ENCODE peak calls at places on chromosomes 5 and 9, in five cellular contexts. X, P, D, F and W are unnamed samples.

GRCh38 chr9:115946530-115946929 is 207.1 kb upstream of the PAPPA start:
- DNase-seq in D (peak), P (no peak), F (peak), X (no peak), W (no peak)

GRCh38 chr5:173730610-173731302 is 114.3 kb upstream of the BOD1 start:
- DNase-seq in X (no peak), P (no peak), D (no peak), F (no peak), W (no peak)

GRCh38 chr5:88251048-88251711 is 17.5 kb downstream of the TMEM161B start:
- DNase-seq in X (no peak), D (no peak), P (no peak), F (peak), W (no peak)

GRCh38 chr5:1667648-1668140 is 131.9 kb downstream of the MRPL36 start:
- DNase-seq in D (no peak), F (no peak), P (peak), X (peak), W (no peak)

GRCh38 chr5:392431-392988 is 50.5 kb upstream of the EXOC3 start:
- DNase-seq in D (no peak), F (no peak), X (peak), P (peak), W (no peak)

GRCh38 chr9:127876764-127877562 is 512 bp downstream of the AK1 start:
- DNase-seq in P (no peak), F (no peak), X (no peak), D (no peak), W (no peak)

GRCh38 chr5:61999371-61999770 is 306.6 kb upstream of the KIF2A start:
- DNase-seq in P (no peak), D (peak), F (no peak), X (no peak), W (no peak)

GRCh38 chr5:129063483-129064136 is 30.9 kb upstream of the ISOC1 start:
- DNase-seq in X (no peak), F (no peak), P (no peak), D (peak), W (no peak)

GRCh38 chr5:179798144-179798770 is 4.5 kb downstream of the LTC4S start:
- DNase-seq in P (no peak), F (no peak), D (no peak), X (peak), W (no peak)

DNA sequence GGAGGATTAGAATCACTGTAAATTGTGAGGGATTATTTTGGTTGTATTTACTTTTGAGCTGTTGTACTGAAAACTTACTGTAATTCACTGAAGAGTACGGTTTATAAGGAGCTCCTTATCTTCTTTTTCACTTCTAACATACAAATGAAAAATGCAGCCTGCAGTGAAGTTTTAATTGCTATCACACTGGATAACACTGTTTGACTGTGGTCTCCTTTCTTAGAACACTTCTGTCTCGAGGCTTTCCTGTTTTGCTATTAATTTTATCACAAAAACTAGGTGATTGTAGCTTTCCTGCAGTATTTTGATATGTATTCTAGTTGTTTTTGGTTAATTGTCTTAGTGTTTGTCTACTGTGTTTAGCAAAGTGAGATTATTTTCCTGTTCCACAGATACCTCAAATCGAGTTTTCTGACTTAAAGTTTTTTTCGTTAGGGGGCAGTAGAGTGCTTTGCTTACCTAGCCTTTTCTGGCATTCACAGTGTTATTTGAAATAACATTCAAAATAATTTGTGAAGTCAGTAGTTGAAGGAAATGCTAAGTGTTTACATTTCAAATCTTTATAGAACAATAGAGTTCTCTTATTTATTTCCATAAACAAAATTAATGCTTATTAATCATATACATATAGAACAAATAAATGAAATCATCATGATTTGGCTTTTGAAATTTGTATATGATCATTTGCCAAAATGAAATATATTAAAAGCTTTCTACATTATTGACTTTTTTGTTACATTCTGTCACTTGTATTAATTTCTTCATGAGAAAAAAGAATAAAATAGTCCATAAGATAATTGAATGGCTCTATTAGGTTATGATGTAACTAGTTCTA is 52.9 kb downstream of the COMMD10 start:
- DNase-seq in F (peak), X (peak), P (no peak), D (peak), W (peak)
- TF ChIP-seq CTCF in F (peak), X (peak), P (peak), D (peak), W (peak)

GRCh38 chr5:111689576-111689975 is 67.4 kb downstream of the NREP start:
- DNase-seq in P (no peak), D (no peak), F (no peak), X (no peak), W (no peak)

GRCh38 chr5:111680737-111681413 is 76.1 kb downstream of the NREP start:
- DNase-seq in D (peak), F (peak), X (no peak), P (no peak), W (no peak)

GRCh38 chr5:111681414-111681790 is 75.6 kb downstream of the NREP start:
- DNase-seq in X (no peak), P (no peak), D (no peak), F (peak), W (no peak)

GRCh38 chr5:111681791-111682190 is 75.2 kb downstream of the NREP start:
- DNase-seq in X (no peak), D (no peak), P (no peak), F (peak), W (no peak)

GRCh38 chr5:111685969-111686368 is 71.0 kb downstream of the NREP start:
- DNase-seq in F (no peak), P (peak), X (peak), D (peak), W (no peak)
- TF ChIP-seq CTCF in F (no peak), P (peak), X (peak), D (peak), W (no peak)

DNA sequence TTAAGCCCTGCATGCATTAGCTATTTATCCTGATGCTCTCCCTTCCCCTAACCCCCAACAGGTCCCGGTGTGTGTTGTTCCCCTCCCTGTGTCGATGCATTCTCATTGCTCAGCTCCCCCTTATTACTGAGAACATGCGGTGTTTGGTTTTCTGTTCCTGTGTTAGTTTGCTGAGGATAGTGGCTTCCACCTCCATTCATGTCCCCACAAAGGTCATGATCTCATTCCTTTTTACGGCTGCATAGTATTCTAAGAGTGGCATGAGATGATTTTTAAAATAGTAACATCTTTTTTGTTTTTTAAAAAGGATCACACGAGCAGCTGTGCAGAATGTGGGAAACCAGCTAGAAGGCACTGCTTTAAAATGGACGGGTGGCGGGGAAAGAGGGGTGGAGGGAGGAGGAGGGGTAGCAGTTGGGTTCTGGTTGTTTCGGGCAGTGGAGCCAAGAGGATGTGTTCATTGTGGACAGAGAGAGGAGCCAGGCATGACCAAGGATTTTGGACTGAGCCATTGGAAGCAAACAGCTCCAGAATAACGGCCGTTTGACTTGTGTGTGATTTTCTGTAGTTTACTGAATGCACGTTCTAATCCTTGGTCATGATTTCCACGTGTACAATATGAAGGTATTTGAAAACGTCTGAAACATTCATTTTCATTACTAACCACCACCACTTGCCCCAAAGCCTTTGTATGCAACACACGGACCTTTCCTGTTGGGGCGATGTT is 1.7 kb upstream of the TENT4A start:
- DNase-seq in P (no peak), D (no peak), F (no peak), X (no peak), W (no peak)
- TF ChIP-seq CTCF in P (no peak), D (no peak), F (no peak), X (no peak), W (no peak)

GRCh38 chr9:79477955-79478751 is 93.6 kb upstream of the TLE4 start:
- DNase-seq in X (peak), F (peak), P (peak), D (peak), W (peak)
- TF ChIP-seq CTCF in X (no peak), F (peak), P (peak), D (no peak), W (no peak)

GRCh38 chr5:135319458-135319857 is 79.6 kb downstream of the MACROH2A1 start:
- DNase-seq in D (no peak), P (peak), X (no peak), F (no peak), W (no peak)

GRCh38 chr5:135318924-135319323 is 80.1 kb downstream of the MACROH2A1 start:
- DNase-seq in P (peak), X (no peak), F (no peak), D (no peak), W (no peak)

GRCh38 chr5:135320718-135321484 is 78.1 kb downstream of the MACROH2A1 start:
- DNase-seq in D (no peak), F (no peak), P (peak), X (no peak), W (no peak)

GRCh38 chr5:135318037-135318436 is 81.0 kb downstream of the MACROH2A1 start:
- DNase-seq in X (no peak), P (peak), D (no peak), F (no peak), W (no peak)

GRCh38 chr5:135319928-135320606 is 79.0 kb downstream of the MACROH2A1 start:
- DNase-seq in X (no peak), D (no peak), F (no peak), P (peak), W (peak)
- TF ChIP-seq CTCF in X (no peak), D (no peak), F (no peak), P (peak), W (no peak)

GRCh38 chr9:98199388-98200033 is 7.1 kb upstream of the CORO2A start:
- DNase-seq in X (no peak), P (no peak), D (no peak), F (no peak), W (no peak)
- TF ChIP-seq CTCF in X (no peak), P (no peak), D (no peak), F (no peak), W (no peak)

DNA sequence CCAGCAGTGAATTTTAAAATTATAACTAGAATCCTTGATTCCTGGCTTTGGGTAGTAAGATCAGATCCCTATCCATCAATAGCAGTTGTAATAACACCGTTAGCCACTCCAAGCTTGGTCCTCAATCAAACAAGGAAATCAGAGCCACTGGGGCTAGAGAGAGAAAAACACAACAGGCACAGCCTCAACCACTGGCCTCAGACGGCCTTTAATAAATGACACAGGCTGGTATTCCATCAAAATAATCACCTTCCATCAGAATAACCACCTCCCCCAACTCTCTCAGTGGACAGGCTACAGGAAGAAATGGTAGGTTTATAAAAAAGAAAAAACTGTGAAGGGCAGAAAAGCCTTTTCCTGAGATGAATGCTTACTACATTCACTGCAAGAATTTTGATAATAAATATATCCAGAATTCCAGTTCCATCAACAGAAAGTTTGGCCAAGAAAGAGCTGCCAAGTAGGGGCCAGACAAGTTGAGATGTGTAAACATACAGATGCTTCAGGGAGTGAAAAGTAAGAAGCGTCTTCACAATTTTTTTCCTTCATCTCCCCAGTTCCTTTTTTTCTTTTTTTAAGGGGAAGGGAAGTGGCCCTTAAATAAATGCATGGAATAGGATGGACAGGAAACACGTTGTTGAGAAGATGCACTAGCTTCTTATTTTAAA is 5.5 kb downstream of the FOXD1 start:
- DNase-seq in X (no peak), F (no peak), D (no peak), P (no peak), W (no peak)
- TF ChIP-seq CTCF in X (no peak), F (no peak), D (no peak), P (no peak), W (no peak)

DNA sequence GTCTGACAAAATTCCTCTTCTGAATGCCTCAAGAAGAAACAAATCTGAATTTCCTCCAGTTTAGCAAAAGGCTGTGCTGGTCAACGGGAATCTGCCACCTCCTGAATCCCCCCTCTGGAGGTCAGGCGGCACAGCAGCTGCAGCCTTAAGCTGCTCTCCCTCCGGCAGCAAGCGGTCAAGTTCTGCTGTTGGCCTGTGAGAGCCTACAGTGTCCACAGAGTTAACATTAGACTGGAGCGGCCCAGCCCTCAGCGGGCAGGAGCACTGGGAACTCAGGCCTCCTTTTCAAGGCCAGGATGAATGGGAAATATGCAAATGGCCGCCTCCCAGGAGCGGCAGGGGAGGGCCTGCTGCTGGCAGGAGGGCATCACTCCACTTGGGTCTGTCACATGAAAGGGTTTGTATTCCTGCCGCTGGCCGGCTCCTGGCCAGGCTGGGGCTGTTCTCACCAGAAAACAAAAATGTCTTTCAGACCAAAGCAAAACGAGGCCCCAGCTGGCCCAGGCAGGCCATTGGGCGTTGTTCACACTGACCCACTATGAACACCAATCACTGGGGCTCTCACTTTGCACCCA is 8.2 kb downstream of the ACSL6 start:
- DNase-seq in X (no peak), P (peak), D (no peak), F (peak), W (peak)
- TF ChIP-seq CTCF in X (no peak), P (peak), D (no peak), F (peak), W (no peak)

DNA sequence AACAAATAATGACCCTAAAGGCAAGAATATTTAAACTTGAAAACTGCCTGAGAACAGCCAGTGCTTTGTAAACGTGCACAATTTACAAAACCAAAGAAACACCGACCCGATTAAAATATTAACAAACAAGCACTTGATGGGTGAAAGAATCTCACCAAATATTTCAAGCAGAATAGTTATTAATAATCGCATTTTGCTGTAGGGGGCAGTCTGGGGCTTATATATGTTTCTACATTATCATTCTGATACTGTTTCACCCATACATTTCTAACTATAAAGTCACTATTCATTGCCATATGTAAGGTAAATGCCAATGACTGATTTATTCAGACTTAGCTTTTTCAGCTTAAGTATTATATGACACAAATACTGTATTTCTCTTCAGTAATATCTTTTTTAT is 37.7 kb downstream of the UBAP2 start:
- DNase-seq in X (no peak), P (no peak), F (no peak), D (peak), W (no peak)
- TF ChIP-seq CTCF in X (no peak), P (peak), F (peak), D (peak), W (no peak)